ENCODE peak calls at places on chromosomes 4 and X, in ten cellular contexts. C is IMR-90; J is uterus; X is RWPE1; S is pancreas; W is OCI-LY7; U is fibroblast of lung; O is CD4-positive, alpha-beta T cell; T is dorsolateral prefrontal cortex; N is tibial artery. F is an unnamed sample.

GRCh38 chr4:8746523-8747466 is 124.8 kb downstream of the HMX1 start:
- DNase-seq in U (no peak), N (no peak), T (no peak), J (no peak), X (no peak), O (no peak), C (no peak), S (no peak), W (no peak), F (no peak)

GRCh38 chrX:8190341-8190830 is 19.3 kb upstream of the VCX2 start:
- DNase-seq in W (no peak), T (no peak), N (no peak), C (no peak), O (no peak), U (no peak), X (no peak), J (no peak), S (no peak), F (no peak)

GRCh38 chr4:53490965-53491622 is 100.2 kb downstream of the LNX1 start:
- DNase-seq in S (no peak), C (peak), O (no peak), X (peak), T (no peak), W (peak), U (peak), N (no peak), J (peak), F (no peak)

GRCh38 chr4:1014395-1015167 is 3.2 kb downstream of the FGFRL1 start:
- DNase-seq in T (peak), W (no peak), U (no peak), S (no peak), C (no peak), X (no peak), O (no peak), J (no peak), N (no peak), F (no peak)

GRCh38 chr4:2246384-2247127 is 4.6 kb upstream of the HAUS3 start:
- DNase-seq in U (no peak), J (peak), X (no peak), C (no peak), W (no peak), N (no peak), T (no peak), O (no peak), S (no peak), F (no peak)

GRCh38 chrX:66162331-66162822 is 1.7 kb upstream of the HEPH start:
- DNase-seq in N (no peak), T (no peak), U (no peak), J (no peak), O (no peak), S (no peak), X (no peak), W (no peak), C (no peak), F (no peak)

GRCh38 chrX:72021975-72022374 is 109.7 kb downstream of the RTL5 start:
- DNase-seq in J (no peak), S (no peak), W (peak), T (no peak), O (no peak), C (no peak), N (no peak), X (no peak), U (no peak), F (no peak)

GRCh38 chr4:3427706-3428446 is 13.9 kb upstream of the HGFAC start:
- DNase-seq in O (no peak), C (no peak), S (no peak), N (no peak), U (no peak), T (no peak), X (no peak), W (no peak), J (no peak), F (no peak)

GRCh38 chrX:13418126-13419091 is 98.6 kb upstream of the ATXN3L start:
- DNase-seq in X (peak), C (peak), J (no peak), O (no peak), T (no peak), W (no peak), S (no peak), U (peak), N (no peak), F (no peak)

GRCh38 chr4:100986360-100986868 is 360.9 kb downstream of the PPP3CA start:
- DNase-seq in W (no peak), S (no peak), J (no peak), C (no peak), X (no peak), N (no peak), T (no peak), O (no peak), U (peak), F (no peak)

GRCh38 chr4:20652226-20652836 is 47.9 kb upstream of the PACRGL start:
- DNase-seq in C (no peak), O (no peak), W (no peak), S (no peak), N (no peak), U (peak), T (no peak), J (no peak), X (no peak), F (no peak)

GRCh38 chr4:148089624-148090023 is 352.6 kb downstream of the NR3C2 start:
- DNase-seq in W (no peak), X (no peak), O (no peak), T (no peak), U (no peak), J (no peak), S (no peak), N (no peak), C (no peak), F (no peak)

GRCh38 chrX:71367396-71367795 is 1.2 kb downstream of the TAF1 start:
- DNase-seq in S (no peak), J (no peak), C (no peak), T (no peak), N (no peak), O (no peak), U (no peak), X (no peak), W (no peak), F (no peak)

GRCh38 chrX:77087529-77088169 is 359.5 kb upstream of the FGF16 start:
- DNase-seq in N (peak), S (no peak), W (no peak), T (no peak), O (no peak), X (no peak), C (peak), J (peak), U (peak), F (peak)

GRCh38 chrX:70054391-70054790 is 4.7 kb upstream of the AWAT2 start:
- DNase-seq in W (no peak), O (no peak), N (no peak), S (no peak), X (no peak), J (no peak), T (no peak), C (no peak), U (no peak), F (no peak)

GRCh38 chr4:24513718-24514117 is 70.6 kb downstream of the DHX15 start:
- DNase-seq in X (no peak), S (no peak), N (no peak), T (no peak), J (no peak), O (no peak), U (no peak), C (peak), W (no peak), F (no peak)

GRCh38 chr4:134663742-134664141 is 462.2 kb upstream of the PABPC4L start:
- DNase-seq in J (no peak), S (no peak), O (no peak), N (no peak), X (no peak), W (no peak), T (no peak), U (no peak), C (no peak), F (no peak)

GRCh38 chr4:95296052-95296451 is 252.7 kb downstream of the UNC5C start:
- DNase-seq in S (no peak), J (no peak), W (no peak), T (no peak), C (no peak), N (no peak), U (no peak), O (no peak), X (no peak), F (no peak)

GRCh38 chr4:73007526-73008100 is 61.9 kb downstream of the COX18 start:
- DNase-seq in N (no peak), J (no peak), T (no peak), U (no peak), C (no peak), W (no peak), X (no peak), O (no peak), S (no peak), F (no peak)

GRCh38 chr4:48908687-48909086 is 2.1 kb upstream of the OCIAD2 start:
- DNase-seq in S (no peak), W (no peak), N (no peak), J (no peak), T (no peak), C (no peak), X (no peak), O (no peak), U (no peak), F (no peak)

GRCh38 chr4:48912349-48912748 is 5.8 kb upstream of the OCIAD2 start:
- DNase-seq in J (no peak), U (no peak), W (no peak), N (no peak), S (no peak), O (no peak), T (no peak), X (no peak), C (no peak), F (no peak)

GRCh38 chr4:48907706-48908477 is 1.3 kb upstream of the OCIAD2 start:
- DNase-seq in T (no peak), S (no peak), N (no peak), W (no peak), C (no peak), X (no peak), J (no peak), O (no peak), U (no peak), F (no peak)

GRCh38 chr4:48910511-48910910 is 3.9 kb upstream of the OCIAD2 start:
- DNase-seq in J (no peak), O (no peak), C (no peak), T (no peak), X (no peak), S (no peak), U (peak), W (no peak), N (no peak), F (no peak)

DNA sequence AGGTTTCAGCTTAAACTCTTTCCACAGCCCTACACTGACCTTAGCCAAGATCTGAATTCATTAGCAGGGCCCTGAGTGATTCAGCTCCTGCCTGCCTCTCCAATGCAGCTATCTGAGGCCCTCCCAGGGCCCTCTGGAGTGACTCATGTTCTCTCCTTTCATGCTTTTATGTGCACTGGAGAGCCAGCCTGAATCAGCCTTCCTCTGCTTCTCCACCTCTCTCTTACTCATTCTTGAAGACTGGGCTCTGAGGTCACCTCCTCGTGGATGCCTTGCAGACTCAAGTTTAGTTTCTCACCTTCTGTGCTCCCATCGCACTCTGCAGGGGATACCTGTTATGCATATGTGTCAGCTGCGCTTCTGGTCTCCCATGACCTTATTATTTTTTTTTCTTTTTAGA is 3.1 kb upstream of the OCIAD2 start:
- DNase-seq in N (peak), U (peak), W (no peak), X (peak), O (peak), J (peak), C (peak), S (no peak), T (peak), F (peak)
- H3K27ac ChIP-seq in N (no peak), U (no peak), W (no peak), X (peak), O (no peak), J (peak), C (no peak), S (no peak), T (no peak), F (no peak)

GRCh38 chr4:128387600-128388351 is 100.2 kb upstream of the PGRMC2 start:
- DNase-seq in X (peak), W (no peak), S (no peak), T (no peak), C (peak), O (no peak), J (no peak), U (no peak), N (no peak), F (no peak)

GRCh38 chr4:128394778-128395177 is 107.2 kb upstream of the PGRMC2 start:
- DNase-seq in O (no peak), T (no peak), X (no peak), U (no peak), W (no peak), N (peak), S (no peak), C (peak), J (no peak), F (no peak)

GRCh38 chr4:128390475-128390996 is 102.9 kb upstream of the PGRMC2 start:
- DNase-seq in C (no peak), J (no peak), T (no peak), O (no peak), N (no peak), S (no peak), W (no peak), X (no peak), U (no peak), F (no peak)

GRCh38 chr4:128388352-128388630 is 100.7 kb upstream of the PGRMC2 start:
- DNase-seq in W (no peak), O (no peak), C (no peak), T (no peak), S (no peak), N (no peak), U (no peak), X (no peak), J (no peak), F (no peak)

GRCh38 chr4:128393111-128393704 is 105.6 kb upstream of the PGRMC2 start:
- DNase-seq in X (no peak), J (no peak), W (no peak), O (no peak), S (no peak), C (peak), T (no peak), N (no peak), U (peak), F (no peak)
- H3K27ac ChIP-seq in X (peak), J (peak), W (no peak), O (no peak), S (no peak), C (peak), T (no peak), N (peak), U (no peak), F (peak)

GRCh38 chrX:30317308-30317707 is 8.1 kb upstream of the NR0B1 start:
- DNase-seq in S (no peak), W (no peak), N (no peak), U (no peak), C (no peak), O (no peak), T (no peak), X (no peak), J (no peak), F (no peak)
- H3K27ac ChIP-seq in S (no peak), W (no peak), N (no peak), U (no peak), C (no peak), O (no peak), T (no peak), X (no peak), J (no peak), F (no peak)

GRCh38 chr4:10097906-10098769 is 18.5 kb downstream of the WDR1 start:
- DNase-seq in U (no peak), X (no peak), J (no peak), O (no peak), C (no peak), N (no peak), T (no peak), S (no peak), W (no peak), F (no peak)

GRCh38 chr4:10100734-10101216 is 15.8 kb downstream of the WDR1 start:
- DNase-seq in O (no peak), X (no peak), T (no peak), N (peak), S (no peak), U (no peak), J (no peak), C (no peak), W (no peak), F (no peak)

GRCh38 chr4:10101559-10102192 is 14.9 kb downstream of the WDR1 start:
- DNase-seq in W (no peak), O (no peak), S (no peak), U (peak), C (no peak), J (no peak), T (no peak), N (no peak), X (no peak), F (no peak)

GRCh38 chr4:10098770-10099139 is 17.8 kb downstream of the WDR1 start:
- DNase-seq in X (peak), S (no peak), J (no peak), N (no peak), U (peak), O (no peak), W (no peak), T (no peak), C (peak), F (no peak)

DNA sequence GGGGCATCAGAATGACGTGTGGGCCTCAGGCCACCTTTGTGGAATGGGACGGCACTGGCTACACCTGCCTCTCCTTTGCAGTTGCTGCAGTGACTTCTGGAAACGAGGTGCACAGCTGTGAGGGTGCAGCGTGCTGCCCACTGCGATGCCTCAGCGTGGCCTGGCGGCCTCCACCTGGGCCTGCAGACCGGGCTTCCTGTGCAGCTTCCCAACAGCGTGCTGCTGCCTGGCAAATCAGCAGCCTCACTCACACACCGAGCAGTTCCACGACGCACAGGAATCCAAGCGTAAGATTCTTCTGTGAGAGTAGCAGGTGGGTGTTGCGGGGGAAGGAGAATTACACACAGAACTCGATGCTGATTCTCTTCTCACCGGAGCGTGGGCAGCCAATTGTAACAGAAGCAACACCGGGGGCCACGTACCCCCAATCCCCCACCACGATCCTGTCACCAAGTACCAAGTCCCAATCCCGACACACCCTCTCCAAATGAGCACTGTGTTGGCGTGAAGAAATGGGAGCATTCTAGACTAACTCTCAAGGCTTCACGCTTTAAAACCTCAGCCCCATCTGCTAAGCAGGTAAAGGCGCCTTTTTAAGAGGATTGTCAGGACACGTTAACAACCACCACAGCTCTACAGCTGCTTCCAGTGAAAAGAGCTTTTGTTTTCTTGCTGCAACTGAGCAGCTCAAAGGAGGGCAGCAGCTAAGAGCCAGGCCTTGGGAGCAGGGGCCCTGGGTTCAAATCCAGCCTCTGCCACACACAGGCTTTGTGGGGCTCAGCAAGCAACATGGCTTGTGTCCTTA is 16.9 kb downstream of the WDR1 start:
- DNase-seq in U (no peak), J (no peak), N (no peak), W (no peak), X (no peak), O (no peak), S (no peak), C (no peak), T (no peak), F (no peak)
- H3K27ac ChIP-seq in U (no peak), J (no peak), N (peak), W (no peak), X (peak), O (peak), S (no peak), C (peak), T (peak), F (peak)

GRCh38 chr4:168677879-168678278 is 181.0 kb downstream of the PALLD start:
- DNase-seq in X (no peak), S (no peak), N (no peak), O (no peak), C (no peak), U (no peak), J (no peak), T (no peak), W (no peak), F (no peak)

GRCh38 chr4:168678751-168679366 is 182.0 kb downstream of the PALLD start:
- DNase-seq in S (no peak), W (no peak), U (no peak), N (no peak), J (no peak), X (no peak), C (no peak), O (no peak), T (no peak), F (no peak)

GRCh38 chr4:168682898-168683500 is 186.1 kb downstream of the PALLD start:
- DNase-seq in T (no peak), U (no peak), J (no peak), W (no peak), O (no peak), S (no peak), X (no peak), N (no peak), C (no peak), F (no peak)

GRCh38 chr4:168677063-168677462 is 180.2 kb downstream of the PALLD start:
- DNase-seq in N (no peak), T (no peak), W (no peak), J (no peak), U (no peak), C (no peak), O (no peak), X (no peak), S (no peak), F (no peak)

DNA sequence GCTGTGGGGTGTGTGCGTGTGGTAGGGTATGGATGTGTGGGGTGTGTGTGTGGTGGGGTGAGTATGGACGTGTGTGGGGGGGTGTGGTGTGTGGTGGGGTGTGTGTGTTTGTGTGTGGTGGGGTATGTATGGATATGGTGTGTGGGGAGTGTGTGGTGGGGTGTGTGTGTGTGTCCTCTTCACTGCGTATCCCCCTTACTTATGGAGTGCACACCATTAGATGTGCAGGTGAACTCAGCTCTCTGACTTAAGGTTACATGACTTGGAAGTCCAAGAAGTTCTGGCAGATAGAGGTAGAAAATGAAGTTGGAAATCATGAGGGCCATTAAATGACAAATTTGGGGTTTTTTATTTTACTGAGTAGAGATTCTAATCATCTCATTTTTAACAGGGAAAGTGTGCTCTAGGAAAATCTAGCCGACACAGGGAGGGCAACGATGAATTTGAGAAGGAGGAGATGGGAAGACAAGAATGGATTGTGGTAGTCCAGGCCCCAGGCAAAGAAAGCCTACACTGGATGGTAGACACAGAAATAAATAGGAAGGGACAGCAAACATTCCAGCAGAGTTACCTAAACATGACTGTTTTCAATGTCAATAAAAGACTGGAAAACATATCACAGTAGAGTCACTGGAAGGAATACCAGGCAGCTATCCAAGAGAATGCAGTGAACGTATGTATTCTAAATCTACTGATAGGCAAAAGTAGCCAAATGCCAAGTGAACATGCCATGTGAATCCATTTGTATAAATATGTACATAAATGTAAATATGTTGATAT is 182.7 kb downstream of the PALLD start:
- DNase-seq in U (no peak), X (no peak), C (peak), T (no peak), S (no peak), J (no peak), N (no peak), O (no peak), W (no peak), F (no peak)
- H3K27ac ChIP-seq in U (no peak), X (no peak), C (no peak), T (no peak), S (no peak), J (peak), N (no peak), O (no peak), W (no peak), F (no peak)

F was measured in thoracic aorta.